ENCODE peak calls at places on chromosomes 6 and 20, in four cellular contexts. One of them, this sample, is unnamed.

GRCh38 chr6:124961784-124962611 is at the start of gene RNF217:
- DNase-seq in A549: peak
- DNase-seq in Daoy: peak
- DNase-seq in RWPE1: peak
- DNase-seq in this sample: peak

GRCh38 chr6:11536795-11537194 is 754 bp upstream of the TMEM170B start:
- DNase-seq in RWPE1: no peak
- DNase-seq in Daoy: no peak
- DNase-seq in A549: no peak
- DNase-seq in this sample: peak

GRCh38 chr20:17654649-17655285 is 27.3 kb downstream of the RRBP1 start:
- DNase-seq in A549: peak
- DNase-seq in Daoy: peak
- DNase-seq in RWPE1: peak
- DNase-seq in this sample: no peak

GRCh38 chr6:54070025-54070424 is 41.2 kb upstream of the MLIP start:
- DNase-seq in Daoy: no peak
- DNase-seq in RWPE1: no peak
- DNase-seq in A549: no peak
- DNase-seq in this sample: no peak

GRCh38 chr6:78810146-78810545 is 57.2 kb upstream of the IRAK1BP1 start:
- DNase-seq in A549: peak
- DNase-seq in Daoy: no peak
- DNase-seq in RWPE1: peak
- DNase-seq in this sample: peak

GRCh38 chr6:6803180-6803978 is 214.9 kb downstream of the LY86 start:
- DNase-seq in Daoy: no peak
- DNase-seq in RWPE1: peak
- DNase-seq in A549: peak
- DNase-seq in this sample: no peak

GRCh38 chr20:14219801-14220461 is 117.5 kb downstream of the FLRT3 start:
- DNase-seq in Daoy: no peak
- DNase-seq in A549: peak
- DNase-seq in RWPE1: peak
- DNase-seq in this sample: no peak

GRCh38 chr20:16419138-16419715 is 154.0 kb downstream of the KIF16B start:
- DNase-seq in Daoy: no peak
- DNase-seq in A549: no peak
- DNase-seq in RWPE1: no peak
- DNase-seq in this sample: no peak

GRCh38 chr6:124002377-124003081 is 198.9 kb downstream of the NKAIN2 start:
- DNase-seq in RWPE1: no peak
- DNase-seq in A549: no peak
- DNase-seq in Daoy: no peak
- DNase-seq in this sample: no peak

GRCh38 chr20:15446373-15446772 is 1109.0 kb upstream of the FLRT3 start:
- DNase-seq in A549: no peak
- DNase-seq in RWPE1: peak
- DNase-seq in Daoy: no peak
- DNase-seq in this sample: no peak

GRCh38 chr6:79947191-79948173 is at the start of gene ELOVL4:
- DNase-seq in A549: peak
- DNase-seq in RWPE1: peak
- DNase-seq in Daoy: peak
- DNase-seq in this sample: peak

GRCh38 chr20:23624307-23624706 is 13.4 kb downstream of the CST3 start:
- DNase-seq in Daoy: peak
- DNase-seq in RWPE1: no peak
- DNase-seq in A549: no peak
- DNase-seq in this sample: no peak

GRCh38 chr6:143734641-143735063 is 56.9 kb downstream of the PHACTR2 start:
- DNase-seq in RWPE1: no peak
- DNase-seq in A549: no peak
- DNase-seq in Daoy: no peak
- DNase-seq in this sample: no peak

GRCh38 chr6:112931835-112932234 is 584.7 kb downstream of the RFPL4B start:
- DNase-seq in Daoy: peak
- DNase-seq in A549: no peak
- DNase-seq in RWPE1: no peak
- DNase-seq in this sample: no peak

GRCh38 chr6:137203256-137203655 is 15.9 kb downstream of the IFNGR1 start:
- DNase-seq in A549: no peak
- DNase-seq in Daoy: no peak
- DNase-seq in RWPE1: no peak
- DNase-seq in this sample: no peak

GRCh38 chr20:52404676-52405075 is 213.1 kb upstream of the ZFP64 start:
- DNase-seq in Daoy: no peak
- DNase-seq in RWPE1: no peak
- DNase-seq in A549: no peak
- DNase-seq in this sample: no peak

GRCh38 chr6:165671222-165671715 is 8.2 kb upstream of the PDE10A start:
- DNase-seq in RWPE1: no peak
- DNase-seq in Daoy: no peak
- DNase-seq in A549: no peak
- DNase-seq in this sample: no peak

GRCh38 chr6:169723991-169724553 is at the start of gene PHF10:
- DNase-seq in RWPE1: peak
- DNase-seq in Daoy: peak
- DNase-seq in A549: peak
- DNase-seq in this sample: peak

GRCh38 chr6:5442946-5443345 is 181.6 kb downstream of the FARS2 start:
- DNase-seq in A549: no peak
- DNase-seq in RWPE1: no peak
- DNase-seq in Daoy: no peak
- DNase-seq in this sample: no peak